ENCODE peak calls at places on chromosomes 3 and 15, in seven cellular contexts. D is spleen, X is stomach, A is gastrocnemius medialis, S is Panc1, F is left ventricle myocardium inferior, M is tibial nerve. W is an unnamed sample.

GRCh38 chr3:141368062-141368924 is at the start of gene ZBTB38:
- DNase-seq in D (peak), X (peak), A (peak), S (no peak), F (peak), M (peak), W (peak)

GRCh38 chr3:69948246-69948862 is 51.2 kb upstream of the SAMMSON start:
- DNase-seq in D (no peak), X (no peak), A (no peak), S (no peak), F (no peak), M (no peak), W (no peak)

GRCh38 chr3:47984089-47984759 is 32.0 kb downstream of the MAP4 start:
- DNase-seq in D (no peak), X (no peak), A (no peak), S (no peak), F (no peak), M (no peak), W (peak)

GRCh38 chr15:63056843-63057242 is 14.3 kb downstream of the TPM1 start:
- DNase-seq in D (no peak), X (peak), A (peak), S (no peak), F (peak), M (no peak), W (no peak)

GRCh38 chr15:51097553-51098330 is 3.0 kb upstream of the TNFAIP8L3 start:
- DNase-seq in D (no peak), X (no peak), A (no peak), S (no peak), F (no peak), M (no peak), W (no peak)

GRCh38 chr3:23915537-23916108 is 1.2 kb downstream of the NKIRAS1 start:
- DNase-seq in D (no peak), X (no peak), A (no peak), S (no peak), F (no peak), M (no peak), W (no peak)

GRCh38 chr3:167750273-167750971 is 14.9 kb downstream of the SERPINI1 start:
- DNase-seq in D (no peak), X (no peak), A (no peak), S (no peak), F (no peak), M (no peak), W (no peak)

GRCh38 chr3:179450321-179450720 is 949 bp downstream of the GNB4 start:
- DNase-seq in D (no peak), X (no peak), A (no peak), S (no peak), F (no peak), M (no peak), W (no peak)

GRCh38 chr15:62426387-62426956 is 261.4 kb upstream of the C2CD4B start:
- DNase-seq in D (no peak), X (no peak), A (peak), S (no peak), F (no peak), M (no peak), W (no peak)

GRCh38 chr3:107598926-107599754 is 76.4 kb downstream of the BBX start:
- DNase-seq in D (peak), X (no peak), A (peak), S (no peak), F (peak), M (peak), W (peak)

GRCh38 chr15:43509002-43509922 is 8.1 kb upstream of the MAP1A start:
- DNase-seq in D (no peak), X (no peak), A (peak), S (no peak), F (no peak), M (peak), W (no peak)

GRCh38 chr3:185280572-185281365 is 26.9 kb upstream of the EHHADH start:
- DNase-seq in D (no peak), X (no peak), A (no peak), S (peak), F (no peak), M (no peak), W (no peak)

GRCh38 chr3:106575029-106575428 is 706.2 kb upstream of the CBLB start:
- DNase-seq in D (no peak), X (no peak), A (no peak), S (no peak), F (no peak), M (no peak), W (no peak)

GRCh38 chr15:46365612-46366011 is 730.8 kb downstream of the SQOR start:
- DNase-seq in D (no peak), X (no peak), A (no peak), S (no peak), F (peak), M (peak), W (no peak)

GRCh38 chr15:41806291-41807181 is 21.4 kb upstream of the JMJD7 start:
- DNase-seq in D (no peak), X (peak), A (no peak), S (no peak), F (peak), M (no peak), W (no peak)

GRCh38 chr3:4794331-4794730 is 184.9 kb upstream of the BHLHE40 start:
- DNase-seq in D (no peak), X (no peak), A (no peak), S (no peak), F (no peak), M (no peak), W (no peak)

DNA sequence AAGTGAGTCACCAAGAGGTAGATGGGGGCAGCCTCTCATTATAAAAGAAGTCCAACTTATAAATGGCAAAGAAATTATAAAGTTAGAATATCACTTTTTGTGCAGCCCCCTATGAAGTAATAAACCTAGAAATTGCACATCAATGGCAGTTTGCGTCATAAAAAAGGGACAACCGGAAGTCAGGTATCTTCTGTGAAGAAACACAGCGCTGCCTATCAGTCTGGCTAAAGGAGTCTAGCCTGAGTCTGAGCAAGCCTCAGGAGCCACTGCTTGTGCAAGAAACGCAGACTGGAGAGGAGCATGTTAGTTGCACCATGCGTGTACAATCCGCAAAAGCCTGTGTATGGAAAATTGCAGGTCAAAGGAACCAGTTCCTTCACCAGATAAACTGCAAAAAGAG is 178.4 kb downstream of the ARRDC4 start:
- DNase-seq in D (no peak), X (no peak), A (no peak), S (no peak), F (no peak), M (no peak), W (no peak)
- H3K27ac ChIP-seq in D (no peak), X (no peak), A (no peak), S (no peak), F (no peak), M (no peak), W (no peak)

DNA sequence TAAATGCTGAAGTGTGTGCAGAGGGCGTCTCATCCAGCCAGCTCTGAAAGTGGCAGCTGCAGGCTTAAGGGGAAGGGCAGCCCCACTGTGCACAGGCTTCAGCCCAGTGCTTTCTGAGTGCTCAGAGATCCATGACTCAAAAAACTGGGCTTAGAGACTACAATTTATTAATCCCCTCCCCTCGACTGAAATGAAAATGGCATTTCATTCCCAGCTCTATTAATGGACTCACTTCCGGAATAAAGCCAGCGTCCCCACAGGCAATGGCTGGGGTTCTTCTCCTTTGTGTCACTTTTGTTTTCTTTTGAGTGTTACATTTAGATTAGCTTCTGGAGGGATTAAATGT is 55.5 kb upstream of the PLXNA1 start:
- DNase-seq in D (no peak), X (no peak), A (no peak), S (no peak), F (no peak), M (no peak), W (no peak)
- H3K27ac ChIP-seq in D (no peak), X (peak), A (no peak), S (peak), F (peak), M (peak), W (no peak)

GRCh38 chr3:128482175-128482856 is 10.7 kb downstream of the GATA2 start:
- DNase-seq in D (peak), X (no peak), A (no peak), S (no peak), F (no peak), M (no peak), W (no peak)
- H3K27ac ChIP-seq in D (peak), X (no peak), A (no peak), S (peak), F (peak), M (no peak), W (no peak)

GRCh38 chr15:101187820-101188516 is 63.9 kb downstream of the CHSY1 start:
- DNase-seq in D (no peak), X (no peak), A (no peak), S (no peak), F (no peak), M (no peak), W (no peak)
- H3K27ac ChIP-seq in D (peak), X (peak), A (peak), S (peak), F (peak), M (peak), W (no peak)

GRCh38 chr15:82810863-82811421 is 1.5 kb downstream of the WHAMM start:
- DNase-seq in D (no peak), X (no peak), A (no peak), S (no peak), F (no peak), M (no peak), W (no peak)
- H3K27ac ChIP-seq in D (peak), X (peak), A (peak), S (peak), F (peak), M (peak), W (peak)

GRCh38 chr3:12934431-12934830 is 93.1 kb upstream of the RPL32 start:
- DNase-seq in D (no peak), X (peak), A (peak), S (no peak), F (peak), M (no peak), W (no peak)

GRCh38 chr3:12932754-12933153 is 91.4 kb upstream of the RPL32 start:
- DNase-seq in D (no peak), X (no peak), A (no peak), S (no peak), F (no peak), M (no peak), W (peak)

GRCh38 chr3:12931273-12931905 is 90.0 kb upstream of the RPL32 start:
- DNase-seq in D (no peak), X (no peak), A (peak), S (no peak), F (peak), M (no peak), W (no peak)

GRCh38 chr3:12933901-12934300 is 92.5 kb upstream of the RPL32 start:
- DNase-seq in D (no peak), X (no peak), A (no peak), S (no peak), F (no peak), M (no peak), W (no peak)

GRCh38 chr3:12932347-12932746 is 91.0 kb upstream of the RPL32 start:
- DNase-seq in D (no peak), X (no peak), A (peak), S (no peak), F (peak), M (no peak), W (no peak)
- H3K27ac ChIP-seq in D (no peak), X (peak), A (peak), S (no peak), F (peak), M (peak), W (peak)

DNA sequence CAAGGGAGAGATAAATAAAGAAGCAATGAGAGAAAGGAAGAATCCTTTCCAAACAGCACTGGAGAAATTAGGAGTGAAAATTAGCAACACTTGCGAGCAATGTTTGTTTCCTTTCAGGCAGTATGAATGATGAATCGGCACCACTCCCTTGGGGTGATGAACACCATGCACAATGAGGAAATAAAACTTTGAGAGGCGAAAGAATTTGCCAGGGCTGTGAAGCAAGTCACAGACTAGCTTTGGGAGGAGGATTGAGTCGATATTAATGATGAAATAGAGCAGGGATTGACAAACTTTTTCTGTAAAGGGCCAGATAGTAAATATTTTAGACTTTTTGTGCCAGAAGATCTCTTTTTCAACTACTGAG is 237.7 kb downstream of the AGBL1 start:
- DNase-seq in D (no peak), X (no peak), A (peak), S (no peak), F (no peak), M (peak), W (no peak)
- H3K27ac ChIP-seq in D (no peak), X (no peak), A (peak), S (no peak), F (peak), M (peak), W (no peak)

GRCh38 chr3:15797600-15798303 is at the start of gene ANKRD28:
- DNase-seq in D (no peak), X (no peak), A (no peak), S (peak), F (no peak), M (no peak), W (no peak)
- H3K27ac ChIP-seq in D (peak), X (peak), A (peak), S (peak), F (peak), M (peak), W (peak)

GRCh38 chr3:100127792-100128191 is 13.5 kb upstream of the FILIP1L start:
- DNase-seq in D (no peak), X (no peak), A (no peak), S (no peak), F (no peak), M (no peak), W (no peak)

GRCh38 chr3:100120693-100121092 is 6.4 kb upstream of the FILIP1L start:
- DNase-seq in D (no peak), X (no peak), A (peak), S (no peak), F (no peak), M (no peak), W (no peak)

GRCh38 chr3:100125539-100125938 is 11.2 kb upstream of the FILIP1L start:
- DNase-seq in D (no peak), X (no peak), A (no peak), S (no peak), F (no peak), M (no peak), W (no peak)

GRCh38 chr3:100123112-100123511 is 8.8 kb upstream of the FILIP1L start:
- DNase-seq in D (no peak), X (no peak), A (no peak), S (no peak), F (no peak), M (no peak), W (no peak)

GRCh38 chr3:100124116-100124767 is 9.9 kb upstream of the FILIP1L start:
- DNase-seq in D (peak), X (no peak), A (peak), S (no peak), F (peak), M (peak), W (no peak)
- H3K27ac ChIP-seq in D (no peak), X (no peak), A (peak), S (no peak), F (peak), M (peak), W (no peak)

DNA sequence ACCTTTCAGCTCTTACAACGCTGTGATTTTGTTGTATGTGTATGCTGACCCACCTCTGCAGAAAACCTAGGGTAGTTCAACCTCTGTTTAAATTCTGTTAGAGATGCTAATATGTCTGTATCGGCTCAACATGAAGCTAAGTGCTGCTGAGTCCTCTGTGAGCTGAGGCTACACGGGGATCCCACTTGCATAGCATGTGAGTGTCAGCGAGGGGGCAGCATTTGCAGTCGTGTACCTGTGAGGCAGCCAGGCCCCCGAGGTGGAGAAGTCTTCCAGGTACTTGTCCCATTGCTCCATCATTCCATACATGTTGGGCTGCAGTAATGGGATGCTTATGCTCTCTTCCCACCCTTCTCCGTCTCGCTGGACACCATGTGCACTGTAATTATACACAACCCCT is 3.7 kb downstream of the MKRN2OS start:
- DNase-seq in D (no peak), X (no peak), A (no peak), S (no peak), F (no peak), M (no peak), W (no peak)
- H3K27ac ChIP-seq in D (no peak), X (no peak), A (no peak), S (no peak), F (no peak), M (no peak), W (no peak)

W was measured in caudate nucleus.